ENCODE peak calls at places on chromosomes 4 and X, in four cellular contexts. One of them, this sample, is unnamed.
A peak's percentile ranks its signal among the peaks of the same experiment; 100 is the strongest.

GRCh38 chr4:153002110-153002509 is 66.0 kb downstream of the FHDC1 start:
- DNase-seq in Kasumi-1: no peak
- DNase-seq in brain microvascular endothelial cell: no peak
- DNase-seq in Panc1: no peak
- DNase-seq in this sample: no peak

GRCh38 chrX:125492439-125492838 is 172.8 kb downstream of the TEX13C start:
- DNase-seq in Kasumi-1: no peak
- DNase-seq in brain microvascular endothelial cell: no peak
- DNase-seq in Panc1: no peak
- DNase-seq in this sample: no peak

GRCh38 chr4:20251796-20252655 is at the start of gene SLIT2:
- DNase-seq in Kasumi-1: peak; percentile 45
- DNase-seq in brain microvascular endothelial cell: peak; percentile 78
- DNase-seq in Panc1: no peak
- DNase-seq in this sample: peak; percentile 89

GRCh38 chr4:40573593-40574311 is 55.9 kb downstream of the RBM47 start:
- DNase-seq in Kasumi-1: peak; percentile 96
- DNase-seq in brain microvascular endothelial cell: no peak
- DNase-seq in Panc1: no peak
- DNase-seq in this sample: no peak

GRCh38 chr4:142696334-142697122 is 149.6 kb downstream of the INPP4B start:
- DNase-seq in Kasumi-1: peak; percentile 26
- DNase-seq in brain microvascular endothelial cell: no peak
- DNase-seq in Panc1: no peak
- DNase-seq in this sample: no peak

GRCh38 chr4:150217192-150217591 is 138.9 kb downstream of the DCLK2 start:
- DNase-seq in Kasumi-1: no peak
- DNase-seq in brain microvascular endothelial cell: peak; percentile 37
- DNase-seq in Panc1: no peak
- DNase-seq in this sample: no peak

GRCh38 chrX:69320116-69320515 is 154.9 kb upstream of the PJA1 start:
- DNase-seq in Kasumi-1: no peak
- DNase-seq in brain microvascular endothelial cell: no peak
- DNase-seq in Panc1: no peak
- DNase-seq in this sample: no peak

GRCh38 chr4:123284166-123284565 is 112.4 kb upstream of the SPRY1 start:
- DNase-seq in Kasumi-1: peak; percentile 41
- DNase-seq in brain microvascular endothelial cell: no peak
- DNase-seq in Panc1: no peak
- DNase-seq in this sample: no peak

GRCh38 chrX:46994096-46994495 is 81.9 kb downstream of the JADE3 start:
- DNase-seq in Kasumi-1: no peak
- DNase-seq in brain microvascular endothelial cell: no peak
- DNase-seq in Panc1: no peak
- DNase-seq in this sample: no peak

GRCh38 chr4:169267070-169267469 is 3.7 kb downstream of the SH3RF1 start:
- DNase-seq in Kasumi-1: no peak
- DNase-seq in brain microvascular endothelial cell: no peak
- DNase-seq in Panc1: no peak
- DNase-seq in this sample: no peak

GRCh38 chr4:176885224-176885623 is 92.5 kb upstream of the VEGFC start:
- DNase-seq in Kasumi-1: no peak
- DNase-seq in brain microvascular endothelial cell: no peak
- DNase-seq in Panc1: no peak
- DNase-seq in this sample: no peak

GRCh38 chr4:23614284-23614892 is 275.5 kb downstream of the PPARGC1A start:
- DNase-seq in Kasumi-1: peak; percentile 16
- DNase-seq in brain microvascular endothelial cell: no peak
- DNase-seq in Panc1: no peak
- DNase-seq in this sample: peak; percentile 32

GRCh38 chrX:26845051-26845450 is 618.1 kb downstream of the PPP4R3C start:
- DNase-seq in Kasumi-1: no peak
- DNase-seq in brain microvascular endothelial cell: peak; percentile 59
- DNase-seq in Panc1: no peak
- DNase-seq in this sample: no peak

GRCh38 chrX:125736008-125736729 is 416.5 kb downstream of the TEX13C start:
- DNase-seq in Kasumi-1: no peak
- DNase-seq in brain microvascular endothelial cell: no peak
- DNase-seq in Panc1: no peak
- DNase-seq in this sample: no peak

GRCh38 chr4:80266267-80266901 is at the start of gene FGF5:
- DNase-seq in Kasumi-1: peak; percentile 40
- DNase-seq in brain microvascular endothelial cell: peak; percentile 90
- DNase-seq in Panc1: no peak
- DNase-seq in this sample: no peak

GRCh38 chrX:20463296-20464075 is 196.8 kb upstream of the RPS6KA3 start:
- DNase-seq in Kasumi-1: no peak
- DNase-seq in brain microvascular endothelial cell: no peak
- DNase-seq in Panc1: no peak
- DNase-seq in this sample: no peak

GRCh38 chr4:929970-930625 is 2.0 kb downstream of the GAK start:
- DNase-seq in Kasumi-1: peak; percentile 79
- DNase-seq in brain microvascular endothelial cell: no peak
- DNase-seq in Panc1: no peak
- DNase-seq in this sample: no peak

GRCh38 chrX:39542316-39542715 is 555.4 kb downstream of the BCOR start:
- DNase-seq in Kasumi-1: no peak
- DNase-seq in brain microvascular endothelial cell: no peak
- DNase-seq in Panc1: no peak
- DNase-seq in this sample: no peak

GRCh38 chr4:149145803-149146202 is 669.8 kb downstream of the IQCM start:
- DNase-seq in Kasumi-1: no peak
- DNase-seq in brain microvascular endothelial cell: peak; percentile 27
- DNase-seq in Panc1: no peak
- DNase-seq in this sample: no peak

GRCh38 chrX:124263743-124264142 is 68.7 kb upstream of the TEX13D start:
- DNase-seq in Kasumi-1: no peak
- DNase-seq in brain microvascular endothelial cell: no peak
- DNase-seq in Panc1: no peak
- DNase-seq in this sample: no peak

GRCh38 chrX:138765061-138765460 is 53.5 kb upstream of the FGF13 start:
- DNase-seq in Kasumi-1: no peak
- DNase-seq in brain microvascular endothelial cell: no peak
- DNase-seq in Panc1: no peak
- DNase-seq in this sample: no peak

GRCh38 chr4:14867847-14868246 is 134.4 kb upstream of the CPEB2 start:
- DNase-seq in Kasumi-1: no peak
- DNase-seq in brain microvascular endothelial cell: no peak
- DNase-seq in Panc1: no peak
- DNase-seq in this sample: no peak

GRCh38 chrX:65522739-65523372 is 11.7 kb downstream of the LAS1L start:
- DNase-seq in Kasumi-1: peak; percentile 41
- DNase-seq in brain microvascular endothelial cell: peak; percentile 55
- DNase-seq in Panc1: no peak
- DNase-seq in this sample: no peak

GRCh38 chrX:40465735-40466551 is 114.8 kb upstream of the ATP6AP2 start:
- DNase-seq in Kasumi-1: no peak
- DNase-seq in brain microvascular endothelial cell: no peak
- DNase-seq in Panc1: no peak
- DNase-seq in this sample: peak; percentile 64

GRCh38 chrX:2451456-2452316 is 49.1 kb downstream of the DHRSX start:
- DNase-seq in Kasumi-1: no peak
- DNase-seq in brain microvascular endothelial cell: peak; percentile 78
- DNase-seq in Panc1: no peak
- DNase-seq in this sample: no peak

This sample was measured in adrenal gland.